ENCODE peak calls at places on chromosomes 4 and X, in ten cellular contexts. One of them, this sample, is unnamed.

GRCh38 chrX:105651052-105651451 is 171.3 kb upstream of the NRK start:
- DNase-seq in tibial nerve: no peak
- DNase-seq in IMR-90: no peak
- DNase-seq in prostate gland: no peak
- DNase-seq in Peyer's patch: no peak
- DNase-seq in A549: no peak
- DNase-seq in thyroid gland: no peak
- DNase-seq in lower leg skin: no peak
- DNase-seq in transverse colon: no peak
- DNase-seq in H54: no peak
- DNase-seq in this sample: no peak

GRCh38 chr4:142043509-142043908 is 407.1 kb downstream of the IL15 start:
- DNase-seq in lower leg skin: no peak
- DNase-seq in transverse colon: no peak
- DNase-seq in Peyer's patch: no peak
- DNase-seq in tibial nerve: no peak
- DNase-seq in thyroid gland: no peak
- DNase-seq in H54: no peak
- DNase-seq in A549: no peak
- DNase-seq in IMR-90: peak
- DNase-seq in prostate gland: no peak
- DNase-seq in this sample: no peak

GRCh38 chr4:130336585-130337217 is 1240.7 kb downstream of the C4orf33 start:
- DNase-seq in tibial nerve: no peak
- DNase-seq in H54: peak
- DNase-seq in A549: peak
- DNase-seq in Peyer's patch: no peak
- DNase-seq in lower leg skin: no peak
- DNase-seq in prostate gland: no peak
- DNase-seq in thyroid gland: no peak
- DNase-seq in IMR-90: peak
- DNase-seq in transverse colon: no peak
- DNase-seq in this sample: no peak

GRCh38 chr4:98568896-98569663 is 89.3 kb downstream of the TSPAN5 start:
- DNase-seq in Peyer's patch: no peak
- DNase-seq in prostate gland: no peak
- DNase-seq in thyroid gland: no peak
- DNase-seq in A549: no peak
- DNase-seq in IMR-90: no peak
- DNase-seq in H54: no peak
- DNase-seq in transverse colon: no peak
- DNase-seq in tibial nerve: no peak
- DNase-seq in lower leg skin: no peak
- DNase-seq in this sample: no peak

GRCh38 chr4:120724656-120725055 is 197.9 kb downstream of the PRDM5 start:
- DNase-seq in lower leg skin: no peak
- DNase-seq in tibial nerve: no peak
- DNase-seq in prostate gland: no peak
- DNase-seq in transverse colon: no peak
- DNase-seq in thyroid gland: no peak
- DNase-seq in H54: no peak
- DNase-seq in Peyer's patch: no peak
- DNase-seq in A549: no peak
- DNase-seq in IMR-90: no peak
- DNase-seq in this sample: no peak

GRCh38 chrX:153831435-153832150 is 1.2 kb upstream of the PDZD4 start:
- DNase-seq in IMR-90: no peak
- DNase-seq in A549: no peak
- DNase-seq in tibial nerve: no peak
- DNase-seq in transverse colon: no peak
- DNase-seq in thyroid gland: no peak
- DNase-seq in lower leg skin: no peak
- DNase-seq in H54: no peak
- DNase-seq in Peyer's patch: no peak
- DNase-seq in prostate gland: no peak
- DNase-seq in this sample: no peak

GRCh38 chrX:79366888-79367749 is at the start of gene ITM2A:
- DNase-seq in lower leg skin: peak
- DNase-seq in tibial nerve: peak
- DNase-seq in H54: no peak
- DNase-seq in Peyer's patch: peak
- DNase-seq in thyroid gland: peak
- DNase-seq in transverse colon: peak
- DNase-seq in A549: no peak
- DNase-seq in prostate gland: no peak
- DNase-seq in IMR-90: no peak
- DNase-seq in this sample: peak

GRCh38 chr4:89906316-89906715 is 11.7 kb downstream of the MMRN1 start:
- DNase-seq in lower leg skin: no peak
- DNase-seq in prostate gland: no peak
- DNase-seq in thyroid gland: no peak
- DNase-seq in IMR-90: no peak
- DNase-seq in H54: no peak
- DNase-seq in tibial nerve: no peak
- DNase-seq in A549: no peak
- DNase-seq in Peyer's patch: no peak
- DNase-seq in transverse colon: no peak
- DNase-seq in this sample: no peak

GRCh38 chr4:48237996-48238645 is 31.5 kb downstream of the TEC start:
- DNase-seq in lower leg skin: no peak
- DNase-seq in Peyer's patch: no peak
- DNase-seq in transverse colon: no peak
- DNase-seq in prostate gland: no peak
- DNase-seq in H54: no peak
- DNase-seq in IMR-90: peak
- DNase-seq in thyroid gland: no peak
- DNase-seq in tibial nerve: no peak
- DNase-seq in A549: peak
- DNase-seq in this sample: no peak

GRCh38 chr4:1985780-1986577 is 22.8 kb downstream of the NELFA start:
- DNase-seq in lower leg skin: no peak
- DNase-seq in Peyer's patch: no peak
- DNase-seq in H54: no peak
- DNase-seq in IMR-90: no peak
- DNase-seq in A549: no peak
- DNase-seq in transverse colon: no peak
- DNase-seq in prostate gland: no peak
- DNase-seq in tibial nerve: no peak
- DNase-seq in thyroid gland: no peak
- DNase-seq in this sample: no peak
- TF ChIP-seq POLR2A in lower leg skin: no peak
- TF ChIP-seq POLR2A in Peyer's patch: no peak
- TF ChIP-seq POLR2A in H54: no peak
- TF ChIP-seq POLR2A in IMR-90: no peak
- TF ChIP-seq POLR2A in A549: no peak
- TF ChIP-seq POLR2A in transverse colon: no peak
- TF ChIP-seq POLR2A in prostate gland: no peak
- TF ChIP-seq POLR2A in tibial nerve: no peak
- TF ChIP-seq POLR2A in thyroid gland: no peak
- TF ChIP-seq POLR2A in this sample: no peak

DNA sequence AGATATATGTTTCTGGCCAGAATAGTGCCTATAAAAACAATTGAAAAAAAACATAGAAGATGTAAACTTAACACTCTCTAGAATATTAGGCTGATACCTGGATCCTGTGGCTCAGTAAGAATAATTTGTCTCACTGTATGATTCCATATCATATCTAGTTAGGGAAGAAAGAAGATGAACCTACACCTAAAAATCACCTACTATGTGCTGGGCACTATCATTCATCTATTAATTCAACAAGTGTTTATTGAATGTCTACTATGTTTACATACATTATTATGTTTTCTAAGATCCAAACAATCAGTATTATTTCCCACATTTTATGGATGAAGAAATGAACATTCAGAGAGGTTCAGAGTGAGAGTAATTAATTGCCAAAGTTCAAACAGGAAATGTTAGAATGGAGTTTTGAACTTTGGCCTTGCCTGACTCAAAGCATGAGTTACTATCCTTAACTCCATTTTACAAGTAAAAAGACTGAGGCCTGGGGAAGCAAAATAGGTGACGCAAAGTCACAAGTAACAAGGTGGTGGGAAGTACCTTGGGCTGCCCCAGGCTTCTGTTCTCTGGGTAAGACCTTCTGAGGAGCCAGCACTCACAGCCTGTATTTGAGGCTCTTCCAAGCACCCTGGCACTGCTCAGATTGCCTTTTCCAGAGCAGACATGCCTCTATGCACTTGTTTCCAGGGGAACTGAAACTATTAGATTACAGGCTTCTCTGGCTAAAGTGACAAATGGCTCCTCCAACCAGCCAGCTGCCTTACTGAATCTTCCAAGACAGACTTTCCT is 111.1 kb upstream of the ACSL4 start:
- DNase-seq in thyroid gland: peak
- DNase-seq in prostate gland: peak
- DNase-seq in tibial nerve: no peak
- DNase-seq in lower leg skin: no peak
- DNase-seq in A549: no peak
- DNase-seq in transverse colon: no peak
- DNase-seq in H54: no peak
- DNase-seq in Peyer's patch: no peak
- DNase-seq in IMR-90: peak
- DNase-seq in this sample: peak
- TF ChIP-seq POLR2A in thyroid gland: no peak
- TF ChIP-seq POLR2A in prostate gland: no peak
- TF ChIP-seq POLR2A in tibial nerve: no peak
- TF ChIP-seq POLR2A in lower leg skin: no peak
- TF ChIP-seq POLR2A in A549: no peak
- TF ChIP-seq POLR2A in transverse colon: no peak
- TF ChIP-seq POLR2A in H54: no peak
- TF ChIP-seq POLR2A in Peyer's patch: no peak
- TF ChIP-seq POLR2A in IMR-90: no peak
- TF ChIP-seq POLR2A in this sample: no peak

GRCh38 chrX:50638123-50638522 is 167.5 kb upstream of the DGKK start:
- DNase-seq in H54: no peak
- DNase-seq in A549: no peak
- DNase-seq in lower leg skin: no peak
- DNase-seq in IMR-90: no peak
- DNase-seq in Peyer's patch: no peak
- DNase-seq in transverse colon: no peak
- DNase-seq in thyroid gland: peak
- DNase-seq in prostate gland: no peak
- DNase-seq in tibial nerve: no peak
- DNase-seq in this sample: peak
- TF ChIP-seq POLR2A in H54: no peak
- TF ChIP-seq POLR2A in A549: no peak
- TF ChIP-seq POLR2A in lower leg skin: no peak
- TF ChIP-seq POLR2A in IMR-90: no peak
- TF ChIP-seq POLR2A in Peyer's patch: no peak
- TF ChIP-seq POLR2A in transverse colon: no peak
- TF ChIP-seq POLR2A in thyroid gland: no peak
- TF ChIP-seq POLR2A in prostate gland: no peak
- TF ChIP-seq POLR2A in tibial nerve: no peak
- TF ChIP-seq POLR2A in this sample: no peak

GRCh38 chr4:127880764-127881564 is at the start of gene PLK4:
- DNase-seq in IMR-90: peak
- DNase-seq in transverse colon: peak
- DNase-seq in tibial nerve: peak
- DNase-seq in Peyer's patch: peak
- DNase-seq in H54: peak
- DNase-seq in A549: peak
- DNase-seq in prostate gland: peak
- DNase-seq in lower leg skin: peak
- DNase-seq in thyroid gland: peak
- DNase-seq in this sample: peak
- TF ChIP-seq POLR2A in IMR-90: peak
- TF ChIP-seq POLR2A in transverse colon: no peak
- TF ChIP-seq POLR2A in tibial nerve: no peak
- TF ChIP-seq POLR2A in Peyer's patch: no peak
- TF ChIP-seq POLR2A in H54: peak
- TF ChIP-seq POLR2A in A549: no peak
- TF ChIP-seq POLR2A in prostate gland: peak
- TF ChIP-seq POLR2A in lower leg skin: no peak
- TF ChIP-seq POLR2A in thyroid gland: no peak
- TF ChIP-seq POLR2A in this sample: no peak

DNA sequence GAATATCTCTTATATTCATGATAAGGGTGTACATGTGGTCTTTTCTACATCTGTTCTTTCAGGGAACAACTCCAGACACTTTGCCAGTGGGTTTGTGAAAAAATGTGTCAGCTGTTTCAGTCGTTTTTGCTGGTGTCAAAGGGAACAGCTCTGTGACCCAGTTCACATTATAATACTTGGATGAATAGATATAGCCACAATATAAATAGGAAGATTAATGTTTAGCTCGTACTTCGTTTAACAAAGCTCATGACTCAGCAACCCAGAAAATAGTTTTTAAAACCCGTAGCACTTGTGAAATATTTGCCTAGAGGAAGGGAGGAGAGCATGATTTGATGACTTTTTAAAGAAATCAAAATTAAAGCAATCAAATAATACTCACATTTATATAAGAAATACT is 7.9 kb downstream of the LIAS start:
- DNase-seq in tibial nerve: no peak
- DNase-seq in IMR-90: peak
- DNase-seq in thyroid gland: no peak
- DNase-seq in H54: no peak
- DNase-seq in prostate gland: no peak
- DNase-seq in Peyer's patch: no peak
- DNase-seq in transverse colon: no peak
- DNase-seq in A549: peak
- DNase-seq in lower leg skin: no peak
- DNase-seq in this sample: no peak
- TF ChIP-seq POLR2A in tibial nerve: no peak
- TF ChIP-seq POLR2A in IMR-90: no peak
- TF ChIP-seq POLR2A in thyroid gland: no peak
- TF ChIP-seq POLR2A in H54: no peak
- TF ChIP-seq POLR2A in prostate gland: no peak
- TF ChIP-seq POLR2A in Peyer's patch: no peak
- TF ChIP-seq POLR2A in transverse colon: no peak
- TF ChIP-seq POLR2A in A549: no peak
- TF ChIP-seq POLR2A in lower leg skin: no peak
- TF ChIP-seq POLR2A in this sample: no peak

DNA sequence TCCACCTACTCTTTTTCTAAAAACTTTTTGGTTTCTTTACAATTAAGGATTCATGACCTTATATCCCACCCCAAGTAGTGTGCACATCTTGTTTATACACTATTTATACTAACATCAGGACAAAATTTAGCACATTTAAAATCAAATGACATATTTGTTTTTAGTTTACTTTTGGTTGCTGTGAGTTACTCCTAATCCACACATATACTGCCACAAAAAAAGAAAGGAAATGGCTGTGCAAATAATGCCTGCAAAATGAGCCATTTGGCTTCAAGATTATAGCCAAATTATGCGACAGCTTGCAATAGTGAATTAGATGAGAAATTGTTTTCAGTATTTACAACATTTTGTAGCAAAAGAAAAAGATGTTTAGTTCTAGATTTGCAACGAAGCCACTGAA is 10.4 kb upstream of the ARHGEF38 start:
- DNase-seq in transverse colon: no peak
- DNase-seq in thyroid gland: no peak
- DNase-seq in Peyer's patch: no peak
- DNase-seq in A549: no peak
- DNase-seq in lower leg skin: no peak
- DNase-seq in prostate gland: no peak
- DNase-seq in H54: no peak
- DNase-seq in tibial nerve: no peak
- DNase-seq in IMR-90: no peak
- DNase-seq in this sample: no peak
- TF ChIP-seq POLR2A in transverse colon: no peak
- TF ChIP-seq POLR2A in thyroid gland: no peak
- TF ChIP-seq POLR2A in Peyer's patch: no peak
- TF ChIP-seq POLR2A in A549: no peak
- TF ChIP-seq POLR2A in lower leg skin: no peak
- TF ChIP-seq POLR2A in prostate gland: no peak
- TF ChIP-seq POLR2A in H54: no peak
- TF ChIP-seq POLR2A in tibial nerve: no peak
- TF ChIP-seq POLR2A in IMR-90: no peak
- TF ChIP-seq POLR2A in this sample: no peak